ENCODE peak calls at places on chromosomes 12 and 14, in nine cellular contexts. S is IMR-90, L is breast epithelium, C is body of pancreas, H is heart left ventricle, R is erythroblast, X is stomach, B is sigmoid colon, Q is endothelial cell of umbilical vein. D is an unnamed sample.

GRCh38 chr14:72434856-72435255 is 459.0 kb downstream of the DPF3 start:
- DNase-seq in S (no peak), L (no peak), C (no peak), H (no peak), R (no peak), X (no peak), B (no peak), Q (no peak), D (no peak)

GRCh38 chr14:89340200-89340667 is 76.8 kb downstream of the FOXN3 start:
- DNase-seq in S (peak), L (no peak), C (no peak), H (no peak), R (no peak), X (no peak), B (no peak), Q (no peak), D (peak)

GRCh38 chr12:44511289-44511688 is 364.8 kb downstream of the NELL2 start:
- DNase-seq in S (no peak), L (no peak), C (no peak), H (no peak), R (no peak), X (no peak), B (no peak), Q (no peak), D (no peak)

GRCh38 chr12:123489580-123489979 is 31.6 kb downstream of the SNRNP35 start:
- DNase-seq in S (no peak), L (no peak), C (no peak), H (no peak), R (no peak), X (no peak), B (no peak), Q (no peak), D (no peak)

GRCh38 chr12:47736877-47737676 is 11.8 kb upstream of the ENDOU start:
- DNase-seq in S (peak), L (peak), C (peak), H (peak), R (peak), X (peak), B (peak), Q (peak), D (peak)

GRCh38 chr14:89851031-89851430 is 103.5 kb downstream of the EFCAB11 start:
- DNase-seq in S (no peak), L (no peak), C (no peak), H (no peak), R (no peak), X (no peak), B (no peak), Q (no peak), D (no peak)

GRCh38 chr12:68119724-68120211 is 39.8 kb downstream of the IFNG start:
- DNase-seq in S (no peak), L (no peak), C (no peak), H (no peak), R (no peak), X (no peak), B (no peak), Q (no peak), D (no peak)

GRCh38 chr12:93317227-93317626 is 60.5 kb upstream of the NUDT4 start:
- DNase-seq in S (no peak), L (no peak), C (no peak), H (no peak), R (peak), X (no peak), B (no peak), Q (peak), D (no peak)

GRCh38 chr12:107684990-107685359 is 624 bp upstream of the PWP1 start:
- DNase-seq in S (peak), L (no peak), C (peak), H (no peak), R (peak), X (no peak), B (no peak), Q (no peak), D (no peak)

GRCh38 chr12:304815-305214 is 42.2 kb upstream of the SLC6A13 start:
- DNase-seq in S (peak), L (no peak), C (no peak), H (no peak), R (no peak), X (no peak), B (no peak), Q (no peak), D (no peak)

GRCh38 chr12:122871851-122872785 is 23.8 kb downstream of the VPS37B start:
- DNase-seq in S (peak), L (no peak), C (peak), H (peak), R (peak), X (peak), B (peak), Q (peak), D (no peak)

GRCh38 chr12:17478908-17479673 is 610.9 kb downstream of the RERGL start:
- DNase-seq in S (no peak), L (no peak), C (no peak), H (no peak), R (no peak), X (no peak), B (peak), Q (no peak), D (no peak)

GRCh38 chr14:96205994-96206392 is 1.4 kb downstream of the BDKRB2 start:
- DNase-seq in S (no peak), L (no peak), C (no peak), H (no peak), R (no peak), X (no peak), B (no peak), Q (no peak), D (no peak)

GRCh38 chr12:124512667-124513296 is 54.6 kb downstream of the NCOR2 start:
- DNase-seq in S (peak), L (peak), C (peak), H (peak), R (peak), X (peak), B (peak), Q (peak), D (peak)

GRCh38 chr12:107379852-107380567 is 286.7 kb upstream of the CRY1 start:
- DNase-seq in S (peak), L (no peak), C (peak), H (no peak), R (no peak), X (peak), B (no peak), Q (no peak), D (no peak)

GRCh38 chr12:123801573-123802178 is 39.6 kb downstream of the DNAH10 start:
- DNase-seq in S (peak), L (no peak), C (no peak), H (no peak), R (peak), X (no peak), B (no peak), Q (peak), D (no peak)

GRCh38 chr12:29519585-29520182 is 22.2 kb upstream of the OVCH1 start:
- DNase-seq in S (peak), L (no peak), C (peak), H (no peak), R (peak), X (no peak), B (no peak), Q (peak), D (no peak)

GRCh38 chr12:76666272-76666845 is 97.6 kb upstream of the ZDHHC17 start:
- DNase-seq in S (no peak), L (no peak), C (no peak), H (no peak), R (no peak), X (no peak), B (no peak), Q (no peak), D (no peak)

GRCh38 chr12:58592817-58593216 is 327.5 kb downstream of the LRIG3 start:
- DNase-seq in S (no peak), L (no peak), C (peak), H (no peak), R (no peak), X (no peak), B (no peak), Q (no peak), D (peak)

GRCh38 chr14:64191756-64192155 is 102.4 kb downstream of the ESR2 start:
- DNase-seq in S (peak), L (no peak), C (peak), H (no peak), R (peak), X (no peak), B (no peak), Q (peak), D (no peak)

GRCh38 chr12:120500577-120500976 is 4.7 kb downstream of the DYNLL1 start:
- DNase-seq in S (peak), L (no peak), C (no peak), H (no peak), R (no peak), X (no peak), B (no peak), Q (peak), D (no peak)

DNA sequence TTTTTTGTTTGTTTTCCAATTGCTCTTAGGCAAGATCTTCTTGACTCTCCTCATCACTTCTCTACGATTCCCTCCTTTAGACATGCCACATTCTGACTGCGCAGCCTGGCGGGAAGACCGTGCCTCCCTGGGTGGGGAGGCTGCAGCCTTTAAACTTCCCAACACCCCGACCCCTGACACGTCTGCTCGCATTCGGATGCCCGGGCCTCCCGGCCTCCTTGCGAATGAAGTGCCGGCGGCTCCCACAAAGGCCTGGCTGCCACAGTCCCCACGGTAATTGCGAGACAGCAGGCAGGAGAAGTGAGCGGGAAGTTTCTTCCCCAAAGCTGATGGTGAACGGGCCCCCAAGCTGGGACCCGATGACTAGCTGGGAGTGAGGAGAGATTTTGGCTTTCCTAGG is 98.8 kb upstream of the EVL start:
- DNase-seq in S (no peak), L (no peak), C (no peak), H (no peak), R (no peak), X (no peak), B (peak), Q (no peak), D (no peak)
- TF ChIP-seq POLR2A in S (no peak), L (no peak), C (no peak), H (no peak), R (no peak), X (no peak), B (no peak), Q (no peak), D (no peak)

GRCh38 chr12:32535260-32535999 is 136.1 kb downstream of the FGD4 start:
- DNase-seq in S (peak), L (no peak), C (peak), H (peak), R (peak), X (peak), B (peak), Q (peak), D (peak)
- TF ChIP-seq POLR2A in S (peak), L (no peak), C (peak), H (no peak), R (no peak), X (no peak), B (no peak), Q (peak), D (no peak)

DNA sequence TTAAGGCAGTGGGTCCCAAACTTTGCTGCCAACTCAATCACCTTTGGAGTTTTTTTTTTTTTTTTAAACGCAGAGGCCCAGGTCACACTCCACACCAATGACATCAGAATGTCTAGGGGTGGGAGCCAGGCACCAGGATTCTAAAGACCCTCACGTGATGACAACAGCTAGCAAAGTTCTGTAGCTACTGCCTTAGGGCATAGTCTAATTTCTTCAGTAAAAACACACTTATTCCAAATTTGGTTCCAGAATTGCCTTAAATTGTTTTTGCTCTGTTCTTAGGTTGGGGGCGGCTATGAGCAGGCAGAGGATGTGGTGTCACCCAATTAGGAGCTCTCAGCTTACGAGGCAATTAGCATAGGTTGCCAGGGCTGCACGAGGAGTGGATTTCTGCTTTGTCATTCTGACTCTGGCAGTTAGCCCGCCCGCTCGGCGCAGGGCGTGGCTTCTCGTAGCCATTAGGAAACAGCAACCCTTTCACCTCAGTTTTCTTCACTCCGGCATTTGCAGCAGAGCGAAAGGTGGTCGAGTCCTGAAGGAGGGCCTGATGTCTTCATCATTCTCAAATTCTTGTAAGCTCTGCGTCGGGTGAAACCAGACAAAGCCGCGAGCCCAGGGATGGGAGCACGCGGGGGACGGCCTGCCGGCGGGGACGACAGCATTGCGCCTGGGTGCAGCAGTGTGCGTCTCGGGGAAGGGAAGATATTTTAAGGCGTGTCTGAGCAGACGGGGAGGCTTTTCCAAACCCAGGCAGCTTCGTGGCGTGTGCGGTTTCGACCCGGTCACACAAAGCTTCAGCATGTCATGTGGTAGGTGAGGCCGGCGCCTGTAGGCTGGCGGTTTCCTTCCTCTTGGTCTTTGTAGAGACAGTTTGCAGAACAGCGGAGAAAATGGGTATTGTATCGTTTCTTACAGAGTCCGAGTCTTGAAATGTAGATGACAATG is 16.7 kb upstream of the EID3 start:
- DNase-seq in S (peak), L (peak), C (peak), H (peak), R (peak), X (peak), B (peak), Q (peak), D (peak)
- TF ChIP-seq POLR2A in S (peak), L (no peak), C (peak), H (peak), R (peak), X (no peak), B (peak), Q (peak), D (peak)

GRCh38 chr14:105468621-105469241 is 5.9 kb upstream of the CRIP2 start:
- DNase-seq in S (no peak), L (peak), C (no peak), H (peak), R (no peak), X (peak), B (no peak), Q (no peak), D (no peak)

GRCh38 chr14:105469456-105470162 is 5.0 kb upstream of the CRIP2 start:
- DNase-seq in S (no peak), L (no peak), C (peak), H (peak), R (no peak), X (peak), B (no peak), Q (no peak), D (no peak)

GRCh38 chr14:105471823-105472495 is 2.7 kb upstream of the CRIP2 start:
- DNase-seq in S (no peak), L (no peak), C (no peak), H (peak), R (no peak), X (no peak), B (no peak), Q (no peak), D (no peak)

GRCh38 chr14:105470812-105471771 is 3.5 kb upstream of the CRIP2 start:
- DNase-seq in S (no peak), L (no peak), C (no peak), H (peak), R (no peak), X (no peak), B (no peak), Q (no peak), D (peak)

DNA sequence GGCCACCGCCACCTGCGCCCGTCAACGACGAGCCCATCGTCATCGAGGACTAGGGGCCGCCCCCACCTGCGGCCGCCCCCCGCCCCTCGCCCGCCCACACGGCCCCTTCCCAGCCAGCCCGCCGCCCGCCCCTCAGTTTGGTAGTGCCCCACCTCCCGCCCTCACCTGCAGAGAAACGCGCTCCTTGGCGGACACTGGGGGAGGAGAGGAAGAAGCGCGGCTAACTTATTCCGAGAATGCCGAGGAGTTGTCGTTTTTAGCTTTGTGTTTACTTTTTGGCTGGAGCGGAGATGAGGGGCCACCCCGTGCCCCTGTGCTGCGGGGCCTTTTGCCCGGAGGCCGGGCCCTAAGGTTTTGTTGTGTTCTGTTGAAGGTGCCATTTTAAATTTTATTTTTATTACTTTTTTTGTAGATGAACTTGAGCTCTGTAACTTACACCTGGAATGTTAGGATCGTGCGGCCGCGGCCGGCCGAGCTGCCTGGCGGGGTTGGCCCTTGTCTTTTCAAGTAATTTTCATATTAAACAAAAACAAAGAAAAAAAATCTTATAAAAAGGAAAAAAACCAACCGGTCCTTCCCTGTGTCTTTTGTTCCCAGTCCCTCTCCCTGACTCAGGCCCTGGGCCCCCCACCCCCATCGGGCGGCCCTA is 4.3 kb upstream of the CRIP2 start:
- DNase-seq in S (no peak), L (no peak), C (no peak), H (no peak), R (no peak), X (no peak), B (no peak), Q (no peak), D (no peak)
- TF ChIP-seq POLR2A in S (no peak), L (no peak), C (no peak), H (no peak), R (no peak), X (no peak), B (no peak), Q (no peak), D (no peak)

GRCh38 chr12:18683603-18684002 is 54.2 kb downstream of the PLCZ1 start:
- DNase-seq in S (peak), L (no peak), C (no peak), H (no peak), R (peak), X (no peak), B (no peak), Q (no peak), D (no peak)
- TF ChIP-seq POLR2A in S (no peak), L (no peak), C (no peak), H (no peak), R (no peak), X (no peak), B (no peak), Q (no peak), D (no peak)

DNA sequence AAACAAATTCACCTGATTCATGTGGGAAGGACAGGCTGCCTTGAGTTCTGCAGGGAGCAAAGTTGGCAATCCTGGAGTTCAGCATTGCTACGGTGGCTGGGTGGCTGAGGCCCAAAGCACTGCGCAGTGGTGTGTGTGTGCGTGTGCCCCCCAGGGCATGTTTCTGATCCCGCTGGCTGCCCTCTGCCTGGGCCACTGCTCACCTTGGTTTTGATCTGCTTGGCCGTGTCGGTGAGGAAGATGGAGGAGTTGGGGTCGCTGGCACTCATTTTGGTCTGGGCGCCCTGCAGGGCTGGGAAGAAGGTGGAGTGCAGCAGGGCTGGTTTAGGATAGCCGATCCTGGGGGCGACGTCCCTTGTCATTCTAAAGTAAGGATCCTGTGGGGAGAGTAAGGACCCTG is 19.1 kb downstream of the SLC25A47 start:
- DNase-seq in S (no peak), L (no peak), C (no peak), H (no peak), R (no peak), X (no peak), B (no peak), Q (no peak), D (no peak)
- TF ChIP-seq POLR2A in S (no peak), L (no peak), C (no peak), H (no peak), R (no peak), X (no peak), B (no peak), Q (no peak), D (no peak)

DNA sequence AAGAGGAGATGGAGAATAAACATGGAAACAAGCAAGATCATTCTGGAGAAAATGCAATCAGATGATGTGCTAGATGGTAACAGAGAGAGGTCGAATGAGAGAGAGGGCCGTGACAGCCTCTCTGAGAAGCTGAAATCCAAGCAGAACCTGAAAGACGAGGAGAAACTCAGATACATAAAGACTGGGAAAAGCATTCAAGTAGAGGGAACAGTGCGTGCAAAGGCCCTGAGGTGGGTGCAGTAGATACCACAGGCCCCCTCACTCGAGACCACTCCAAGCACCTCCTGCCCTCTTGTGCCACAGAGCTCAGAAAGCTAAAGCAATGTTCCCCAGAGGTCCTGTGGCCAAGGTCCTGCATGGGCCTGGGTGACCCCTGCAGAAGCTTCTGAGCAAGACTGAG is 54.8 kb upstream of the DLK1 start:
- DNase-seq in S (no peak), L (no peak), C (no peak), H (no peak), R (no peak), X (no peak), B (no peak), Q (no peak), D (no peak)
- TF ChIP-seq POLR2A in S (no peak), L (no peak), C (no peak), H (no peak), R (no peak), X (no peak), B (no peak), Q (no peak), D (no peak)

DNA sequence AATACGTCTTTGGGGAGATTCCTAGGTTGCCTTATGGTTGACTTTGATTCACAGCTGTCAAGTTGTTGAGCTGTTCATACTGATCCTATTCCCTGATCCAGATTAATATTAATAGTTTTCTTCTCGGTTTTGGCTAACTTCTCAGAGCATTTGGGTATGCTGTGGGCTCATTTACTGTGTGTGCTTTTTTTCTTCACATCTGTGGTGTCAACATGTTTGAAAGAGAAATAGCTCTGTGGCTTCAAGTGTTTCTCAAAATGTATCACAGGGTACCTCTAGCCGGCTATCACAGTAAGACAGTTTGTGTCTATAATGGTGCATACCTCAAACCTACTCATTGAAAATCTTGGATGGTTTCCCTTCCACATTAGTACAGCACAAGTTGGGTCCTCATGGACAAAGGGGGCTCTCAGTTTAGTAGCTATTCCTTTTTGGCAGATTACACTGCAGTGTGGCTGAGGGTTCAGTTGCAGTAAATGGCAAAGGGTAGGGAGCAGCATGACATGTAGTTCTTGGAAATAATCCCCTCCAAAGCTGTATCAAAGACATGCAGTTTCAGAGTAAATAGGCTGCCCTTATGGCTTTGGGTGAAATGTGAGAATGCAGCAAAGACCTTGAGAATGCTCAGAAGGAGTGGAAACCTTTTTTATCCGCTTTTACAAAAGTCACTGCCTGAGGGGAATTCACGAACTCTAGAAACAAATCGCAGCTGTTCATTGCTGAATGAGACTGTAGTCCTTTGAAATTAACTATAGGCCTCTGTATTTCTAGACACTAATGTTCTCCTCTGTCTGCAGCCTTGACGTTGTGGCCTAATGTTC is 102.4 kb upstream of the ATF1 start:
- DNase-seq in S (no peak), L (no peak), C (no peak), H (no peak), R (no peak), X (no peak), B (no peak), Q (no peak), D (no peak)
- TF ChIP-seq POLR2A in S (no peak), L (no peak), C (no peak), H (no peak), R (no peak), X (no peak), B (no peak), Q (no peak), D (no peak)

D was measured in ovary.